ENCODE peak calls at places on chromosomes 3 and 15, in eight cellular contexts. Q is transverse colon, G is GM12865, F is cardiac muscle cell, T is choroid plexus epithelial cell, J is osteoblast, L is HFFc6, O is fibroblast of the aortic adventitia. B is an unnamed sample.

GRCh38 chr3:24196526-24196925 is 251.4 kb downstream of the NR1D2 start:
- DNase-seq in Q (no peak), G (no peak), F (no peak), T (peak; percentile 24), J (no peak), L (peak; percentile 68), O (peak; percentile 62), B (no peak)

GRCh38 chr3:180383332-180384020 is 218.5 kb upstream of the TTC14 start:
- DNase-seq in Q (no peak), G (no peak), F (no peak), T (no peak), J (no peak), L (peak; percentile 53), O (peak; percentile 62), B (no peak)

GRCh38 chr3:192130534-192131132 is 596.7 kb downstream of the FGF12 start:
- DNase-seq in Q (peak; percentile 47), G (peak; percentile 73), F (peak; percentile 49), T (peak; percentile 53), J (peak; percentile 61), L (peak; percentile 56), O (peak; percentile 50), B (peak; percentile 68)

GRCh38 chr3:21894459-21895083 is 143.6 kb upstream of the ZNF385D start:
- DNase-seq in Q (no peak), G (no peak), F (peak; percentile 37), T (peak; percentile 62), J (peak; percentile 49), L (peak; percentile 14), O (peak; percentile 65), B (peak; percentile 17)

GRCh38 chr3:156681003-156681402 is 6.6 kb downstream of the TIPARP start:
- DNase-seq in Q (peak; percentile 28), G (peak; percentile 77), F (no peak), T (peak; percentile 97), J (no peak), L (peak; percentile 86), O (peak; percentile 89), B (peak; percentile 84)

GRCh38 chr3:74789111-74789510 is 174.7 kb upstream of the CNTN3 start:
- DNase-seq in Q (no peak), G (no peak), F (no peak), T (peak; percentile 11), J (no peak), L (peak; percentile 4), O (peak; percentile 1), B (peak; percentile 7)

GRCh38 chr3:128863560-128863959 is 15.9 kb upstream of the ACAD9 start:
- DNase-seq in Q (no peak), G (no peak), F (no peak), T (no peak), J (no peak), L (no peak), O (no peak), B (no peak)

GRCh38 chr15:72155021-72155621 is 36.9 kb downstream of the SENP8 start:
- DNase-seq in Q (peak; percentile 86), G (no peak), F (peak; percentile 77), T (no peak), J (peak; percentile 36), L (no peak), O (peak; percentile 23), B (peak; percentile 94)

GRCh38 chr3:40615110-40615915 is 90.6 kb downstream of the ZNF621 start:
- DNase-seq in Q (no peak), G (no peak), F (peak; percentile 37), T (peak; percentile 5), J (no peak), L (no peak), O (no peak), B (no peak)

GRCh38 chr3:109278546-109278945 is 37.8 kb downstream of the DPPA2 start:
- DNase-seq in Q (no peak), G (no peak), F (no peak), T (peak; percentile 13), J (no peak), L (no peak), O (no peak), B (no peak)

GRCh38 chr3:170558417-170558816 is 27.5 kb downstream of the SLC7A14 start:
- DNase-seq in Q (no peak), G (no peak), F (no peak), T (peak; percentile 26), J (no peak), L (no peak), O (peak; percentile 35), B (no peak)

GRCh38 chr15:96412919-96413231 is 82.4 kb downstream of the NR2F2 start:
- DNase-seq in Q (no peak), G (no peak), F (no peak), T (no peak), J (no peak), L (no peak), O (no peak), B (no peak)
- TF ChIP-seq CTCF in Q (no peak), G (no peak), F (no peak), T (no peak), J (no peak), L (no peak), O (no peak), B (no peak)

GRCh38 chr3:148631124-148631903 is 66.4 kb upstream of the AGTR1 start:
- DNase-seq in Q (no peak), G (no peak), F (peak; percentile 38), T (peak; percentile 46), J (no peak), L (no peak), O (peak; percentile 26), B (peak; percentile 40)
- TF ChIP-seq CTCF in Q (no peak), G (no peak), F (peak; percentile 16), T (peak; percentile 63), J (peak; percentile 51), L (peak; percentile 37), O (peak; percentile 49), B (peak; percentile 47)

GRCh38 chr3:52043750-52044149 is 12.6 kb downstream of the DUSP7 start:
- DNase-seq in Q (no peak), G (no peak), F (no peak), T (no peak), J (no peak), L (no peak), O (no peak), B (no peak)

GRCh38 chr3:52046914-52047239 is 9.5 kb downstream of the DUSP7 start:
- DNase-seq in Q (no peak), G (no peak), F (no peak), T (no peak), J (no peak), L (no peak), O (no peak), B (no peak)

GRCh38 chr3:52047295-52047960 is 8.9 kb downstream of the DUSP7 start:
- DNase-seq in Q (no peak), G (no peak), F (no peak), T (no peak), J (peak; percentile 89), L (no peak), O (no peak), B (no peak)

GRCh38 chr3:52046186-52046913 is 10.0 kb downstream of the DUSP7 start:
- DNase-seq in Q (no peak), G (no peak), F (no peak), T (peak; percentile 89), J (peak; percentile 99), L (peak; percentile 99), O (peak; percentile 93), B (peak; percentile 42)

DNA sequence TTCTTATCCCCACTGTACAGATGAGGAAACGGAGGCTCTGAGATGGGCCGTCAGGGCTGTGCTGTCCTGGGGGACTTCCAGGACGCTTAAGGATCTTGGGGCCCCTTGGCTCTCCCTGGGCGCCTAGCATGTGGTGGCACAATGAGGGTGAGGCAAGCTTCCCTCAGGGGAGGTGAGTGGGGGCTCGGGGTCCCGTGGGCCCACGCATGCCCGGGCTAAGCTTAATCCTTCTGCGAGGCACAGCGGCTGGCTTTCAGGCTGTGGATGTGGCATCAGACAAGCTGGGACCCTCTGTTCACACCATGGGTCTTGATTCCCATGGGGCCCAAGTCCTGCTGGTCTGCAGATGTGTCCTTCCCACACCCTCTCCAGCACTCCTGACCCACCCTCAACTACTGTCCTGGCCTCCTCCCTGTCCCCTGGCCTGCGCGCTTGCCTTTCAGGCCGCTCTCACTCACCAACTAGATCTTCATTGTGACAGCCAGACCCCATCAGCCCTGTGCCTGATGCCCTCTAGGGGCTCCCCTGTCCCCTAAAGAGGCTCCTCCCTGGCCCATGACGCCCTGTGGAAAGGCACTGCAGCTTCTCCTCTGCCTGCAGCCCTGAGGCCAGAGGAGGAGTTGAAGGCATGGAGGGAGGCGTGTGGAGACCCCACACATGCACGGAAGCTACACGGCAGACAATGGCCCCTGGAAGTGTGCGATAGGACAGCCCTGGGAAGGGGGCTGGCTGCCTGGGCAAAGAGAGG is 11.3 kb downstream of the DUSP7 start:
- DNase-seq in Q (no peak), G (no peak), F (no peak), T (no peak), J (no peak), L (no peak), O (no peak), B (no peak)
- TF ChIP-seq CTCF in Q (no peak), G (no peak), F (no peak), T (no peak), J (no peak), L (peak; percentile 39), O (no peak), B (no peak)

DNA sequence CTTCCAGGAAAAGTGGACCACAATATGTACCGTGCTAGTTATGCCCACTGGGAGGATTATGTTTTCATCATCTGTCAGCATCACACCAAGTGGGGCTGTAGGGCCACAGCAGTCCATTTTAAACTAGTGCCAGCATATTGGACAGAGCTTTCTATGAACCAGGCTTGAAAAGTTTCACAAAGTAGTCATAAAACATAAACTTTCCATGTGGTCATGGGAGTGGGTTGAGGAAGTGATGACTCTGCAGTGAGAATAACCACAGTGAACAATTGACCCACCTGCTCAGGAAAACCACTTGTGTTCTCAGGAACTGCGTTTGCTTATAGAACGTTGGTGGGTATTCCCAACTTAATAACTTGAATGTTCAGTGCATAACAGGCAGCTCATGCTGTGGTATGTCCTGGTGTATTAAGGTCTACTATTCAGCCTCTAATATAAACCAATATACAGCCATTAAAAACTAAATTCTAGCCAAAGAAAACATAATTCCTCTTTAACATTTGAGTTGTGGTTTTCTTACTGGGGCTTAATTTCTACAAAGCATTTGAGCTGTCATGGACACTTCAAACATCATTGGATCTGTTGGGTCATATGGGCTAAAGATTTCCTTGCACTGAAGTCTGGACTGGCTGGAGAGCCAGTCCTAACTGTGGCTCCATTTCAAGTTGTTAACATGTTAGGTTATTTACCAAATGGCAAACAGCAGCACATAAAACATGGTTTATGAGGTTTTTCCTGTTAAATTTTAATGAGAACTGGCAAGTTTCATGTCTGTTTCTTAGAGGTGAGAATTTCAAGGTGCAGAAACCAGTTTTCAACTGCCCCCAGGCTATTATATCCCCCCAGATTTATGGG is 274.2 kb downstream of the OTOL1 start:
- DNase-seq in Q (no peak), G (peak; percentile 53), F (no peak), T (peak; percentile 28), J (no peak), L (no peak), O (peak; percentile 2), B (no peak)
- TF ChIP-seq CTCF in Q (no peak), G (no peak), F (no peak), T (no peak), J (no peak), L (no peak), O (no peak), B (no peak)